ENCODE peak calls at places on chromosome X, in six cellular contexts. B is psoas muscle, M is GM12865, L is RWPE1, K is AG09319, O is left ventricle myocardium inferior. Y is an unnamed sample.
A peak's percentile ranks its signal among the peaks of the same experiment; 100 is the strongest.

GRCh38 chrX:116342903-116343302 is 93.5 kb upstream of the SLC6A14 start:
- DNase-seq in B (no peak), M (no peak), L (no peak), K (no peak), O (no peak), Y (no peak)

GRCh38 chrX:28391528-28391927 is 195.7 kb upstream of the IL1RAPL1 start:
- DNase-seq in B (no peak), M (no peak), L (no peak), K (no peak), O (no peak), Y (no peak)

GRCh38 chrX:45806410-45807121 is 605.9 kb upstream of the DIPK2B start:
- DNase-seq in B (no peak), M (peak; percentile 60), L (no peak), K (peak; percentile 75), O (no peak), Y (no peak)

GRCh38 chrX:136546369-136546768 is 14.4 kb downstream of the VGLL1 start:
- DNase-seq in B (no peak), M (no peak), L (no peak), K (no peak), O (no peak), Y (no peak)

GRCh38 chrX:14029039-14029424 is 660 bp downstream of the GEMIN8 start:
- DNase-seq in B (no peak), M (no peak), L (no peak), K (no peak), O (no peak), Y (no peak)

GRCh38 chrX:46957299-46957698 is 45.1 kb downstream of the JADE3 start:
- DNase-seq in B (no peak), M (no peak), L (no peak), K (no peak), O (no peak), Y (no peak)

GRCh38 chrX:110755061-110755460 is 40.6 kb downstream of the CHRDL1 start:
- DNase-seq in B (no peak), M (no peak), L (no peak), K (no peak), O (no peak), Y (no peak)

GRCh38 chrX:111892375-111892774 is 16.4 kb downstream of the TRPC5OS start:
- DNase-seq in B (no peak), M (no peak), L (no peak), K (no peak), O (no peak), Y (no peak)

GRCh38 chrX:46573896-46574336 is 351 bp downstream of the CHST7 start:
- DNase-seq in B (peak; percentile 56), M (peak; percentile 86), L (no peak), K (no peak), O (peak; percentile 44), Y (no peak)

GRCh38 chrX:118630843-118631242 is 96.6 kb upstream of the IL13RA1 start:
- DNase-seq in B (no peak), M (no peak), L (no peak), K (no peak), O (no peak), Y (no peak)

GRCh38 chrX:24014388-24015018 is 12.5 kb downstream of the KLHL15 start:
- DNase-seq in B (no peak), M (peak; percentile 52), L (no peak), K (no peak), O (no peak), Y (no peak)

GRCh38 chrX:7216981-7217587 is 69.1 kb upstream of the PUDP start:
- DNase-seq in B (no peak), M (no peak), L (no peak), K (no peak), O (no peak), Y (no peak)

GRCh38 chrX:69229436-69229835 is 64.2 kb upstream of the PJA1 start:
- DNase-seq in B (no peak), M (no peak), L (no peak), K (no peak), O (no peak), Y (no peak)

GRCh38 chrX:151184705-151185104 is 8.3 kb downstream of the GPR50 start:
- DNase-seq in B (no peak), M (no peak), L (no peak), K (no peak), O (no peak), Y (no peak)

GRCh38 chrX:11756354-11757318 is 1.4 kb upstream of the MSL3 start:
- DNase-seq in B (no peak), M (peak; percentile 74), L (no peak), K (no peak), O (no peak), Y (no peak)

GRCh38 chrX:73962948-73963347 is 341.0 kb upstream of the ZCCHC13 start:
- DNase-seq in B (no peak), M (no peak), L (no peak), K (no peak), O (no peak), Y (no peak)

GRCh38 chrX:40205471-40205870 is 107.7 kb upstream of the BCOR start:
- DNase-seq in B (no peak), M (no peak), L (no peak), K (no peak), O (no peak), Y (no peak)

GRCh38 chrX:154516655-154517100 is 646 bp upstream of the FAM3A start:
- DNase-seq in B (no peak), M (no peak), L (no peak), K (no peak), O (no peak), Y (no peak)

GRCh38 chrX:12975999-12976558 is 1.2 kb downstream of the TMSB4X start:
- DNase-seq in B (peak; percentile 57), M (peak; percentile 65), L (peak; percentile 62), K (no peak), O (peak; percentile 37), Y (no peak)

GRCh38 chrX:76453737-76454406 is 26.4 kb downstream of the MAGEE1 start:
- DNase-seq in B (no peak), M (no peak), L (no peak), K (no peak), O (no peak), Y (no peak)

DNA sequence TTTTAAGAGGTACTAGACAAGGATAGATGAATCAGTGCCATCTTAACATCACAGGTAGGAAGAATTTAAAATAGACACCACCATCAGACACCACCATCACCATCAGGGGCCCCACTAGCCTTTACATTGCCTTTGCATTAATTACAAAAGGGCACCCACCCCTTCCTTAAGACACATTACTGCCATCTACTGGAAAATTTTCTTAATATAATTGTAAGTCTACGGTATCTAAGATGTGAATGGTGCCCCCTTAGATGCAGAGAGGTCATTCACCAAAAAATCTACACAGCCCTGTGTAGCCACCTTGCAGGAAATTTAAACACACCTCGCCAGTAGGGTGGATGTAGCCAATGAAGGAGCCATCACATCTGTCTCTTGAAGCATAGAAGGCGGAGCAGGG is 184.1 kb downstream of the MID1IP1 start:
- DNase-seq in B (no peak), M (peak; percentile 41), L (peak; percentile 26), K (no peak), O (no peak), Y (no peak)
- TF ChIP-seq CTCF in B (peak; percentile 21), M (no peak), L (no peak), K (no peak), O (peak; percentile 39), Y (no peak)

GRCh38 chrX:49177338-49177833 is 5.7 kb downstream of the PLP2 start:
- DNase-seq in B (no peak), M (no peak), L (no peak), K (no peak), O (no peak), Y (no peak)
- TF ChIP-seq CTCF in B (peak; percentile 21), M (no peak), L (no peak), K (no peak), O (no peak), Y (no peak)

GRCh38 chrX:81489987-81490386 is 288.1 kb downstream of the SH3BGRL start:
- DNase-seq in B (no peak), M (no peak), L (no peak), K (no peak), O (no peak), Y (no peak)
- TF ChIP-seq CTCF in B (no peak), M (no peak), L (no peak), K (no peak), O (no peak), Y (peak; percentile 59)

GRCh38 chrX:130878350-130879341 is 24.4 kb downstream of the ENOX2 start:
- DNase-seq in B (no peak), M (no peak), L (peak; percentile 45), K (peak; percentile 74), O (no peak), Y (no peak)

GRCh38 chrX:130874751-130875150 is 28.3 kb downstream of the ENOX2 start:
- DNase-seq in B (no peak), M (no peak), L (no peak), K (peak; percentile 19), O (no peak), Y (no peak)

GRCh38 chrX:130877892-130878321 is 25.1 kb downstream of the ENOX2 start:
- DNase-seq in B (no peak), M (no peak), L (no peak), K (no peak), O (no peak), Y (no peak)
- TF ChIP-seq CTCF in B (no peak), M (no peak), L (no peak), K (no peak), O (no peak), Y (no peak)

GRCh38 chrX:1502241-1502640 is 34.7 kb downstream of the P2RY8 start:
- DNase-seq in B (no peak), M (peak; percentile 74), L (no peak), K (no peak), O (no peak), Y (no peak)
- TF ChIP-seq CTCF in B (no peak), M (no peak), L (no peak), K (no peak), O (no peak), Y (no peak)

DNA sequence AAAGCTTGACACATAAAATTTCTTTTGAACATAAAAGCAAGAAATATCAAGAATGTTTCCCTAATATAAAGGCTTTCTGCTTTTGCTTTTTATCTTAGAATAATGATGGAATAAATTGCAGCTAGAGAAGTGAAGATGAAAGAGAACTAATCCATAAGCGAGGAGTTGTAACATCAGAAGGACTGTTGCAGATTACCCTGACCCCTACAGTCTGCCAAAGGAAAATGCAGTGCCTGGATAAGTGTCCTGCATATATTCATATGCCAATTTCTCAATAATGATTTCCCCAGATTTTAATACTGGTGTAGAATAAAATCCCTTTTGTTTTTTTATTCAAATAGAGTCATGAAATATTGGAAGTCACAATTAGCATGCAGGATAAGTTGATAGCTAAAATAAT is 115.9 kb downstream of the MAGEC2 start:
- DNase-seq in B (no peak), M (no peak), L (peak; percentile 1), K (no peak), O (no peak), Y (no peak)
- TF ChIP-seq CTCF in B (no peak), M (no peak), L (peak; percentile 17), K (peak; percentile 8), O (peak; percentile 24), Y (peak; percentile 61)

DNA sequence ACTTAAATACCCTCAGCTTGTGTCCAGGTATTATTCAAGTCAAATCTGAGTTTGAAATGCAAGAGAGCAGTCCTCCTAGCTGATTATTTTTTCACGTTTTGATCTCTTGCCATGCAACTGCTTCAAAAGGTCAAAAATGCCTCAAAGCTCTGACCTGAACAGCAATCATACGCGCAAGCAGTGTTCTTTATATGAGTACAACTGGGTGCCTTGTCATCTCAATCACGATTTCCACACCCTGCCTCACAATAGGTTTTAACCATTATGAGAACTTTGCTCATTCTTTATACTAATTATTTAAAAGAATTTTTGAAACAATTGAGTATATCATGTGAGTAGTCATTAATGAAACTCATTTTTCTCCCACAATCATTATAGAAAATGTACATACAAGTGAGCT is 649.1 kb downstream of the DMD start:
- DNase-seq in B (no peak), M (no peak), L (no peak), K (no peak), O (no peak), Y (no peak)
- TF ChIP-seq CTCF in B (no peak), M (no peak), L (no peak), K (no peak), O (no peak), Y (no peak)